ENCODE peak calls at places on chromosomes 5 and 9, in nine cellular contexts. R, I, J, B, T, E, U, H and D are unnamed samples.

GRCh38 chr9:82105729-82106128 is 117.2 kb downstream of the SPATA31D1 start:
- DNase-seq in H (no peak), J (no peak), B (no peak), T (no peak), I (no peak), U (no peak), R (no peak), E (no peak), D (peak; percentile 10)

GRCh38 chr9:127977877-127978647 is 2.7 kb downstream of the EEIG1 start:
- DNase-seq in J (no peak), I (no peak), R (peak; percentile 73), E (no peak), H (no peak), T (no peak), U (no peak), B (no peak), D (no peak)

GRCh38 chr9:19629506-19629905 is 159.3 kb downstream of the SLC24A2 start:
- DNase-seq in B (no peak), E (no peak), T (no peak), R (no peak), U (no peak), I (no peak), H (no peak), J (peak; percentile 38), D (peak; percentile 25)

GRCh38 chr9:83385317-83385716 is 152.9 kb downstream of the FRMD3 start:
- DNase-seq in B (no peak), I (no peak), E (no peak), U (no peak), H (no peak), J (no peak), R (no peak), T (no peak), D (no peak)

GRCh38 chr9:129382281-129383004 is 204.4 kb upstream of the IER5L start:
- DNase-seq in B (no peak), E (no peak), U (no peak), J (no peak), I (no peak), R (no peak), T (no peak), H (no peak), D (no peak)

GRCh38 chr5:132774896-132775295 is 2.1 kb downstream of the SEPTIN8 start:
- DNase-seq in B (no peak), H (no peak), U (no peak), R (no peak), J (no peak), I (no peak), T (no peak), E (no peak), D (no peak)

GRCh38 chr9:74865177-74865576 is 22.5 kb downstream of the TRPM6 start:
- DNase-seq in J (no peak), E (no peak), T (no peak), H (no peak), U (no peak), I (no peak), B (no peak), R (no peak), D (no peak)

GRCh38 chr9:134689320-134690181 is 47.9 kb downstream of the COL5A1 start:
- DNase-seq in T (peak; percentile 21), H (no peak), J (peak; percentile 86), I (no peak), E (peak; percentile 45), U (peak; percentile 45), R (peak; percentile 67), B (no peak), D (peak; percentile 79)

GRCh38 chr5:75656311-75657003 is 45.2 kb downstream of the ANKDD1B start:
- DNase-seq in R (no peak), H (no peak), T (no peak), I (no peak), J (no peak), B (no peak), U (no peak), E (no peak), D (no peak)